ENCODE peak calls at places on chromosomes 11 and 22, in four cellular contexts. H is type B pancreatic cell, A is EL, X is NCI-H446 treated with DMSO at 0.1 percent for 48 hours. J is an unnamed sample.

GRCh38 chr11:34784318-34784841 is 131.8 kb downstream of the APIP start:
- DNase-seq in X (no peak), H (no peak), A (no peak), J (no peak)

GRCh38 chr11:63210111-63210510 is 33.3 kb downstream of the SLC22A25 start:
- DNase-seq in H (no peak), X (no peak), A (no peak), J (no peak)

GRCh38 chr11:118928870-118929495 is 3.3 kb upstream of the BCL9L start:
- DNase-seq in H (no peak), A (peak; percentile 63), X (peak; percentile 75), J (peak; percentile 85)

GRCh38 chr22:44384981-44385610 is 72.3 kb upstream of the SHISAL1 start:
- DNase-seq in H (no peak), A (no peak), X (no peak), J (no peak)

GRCh38 chr22:20783844-20784723 is 10.2 kb downstream of the SERPIND1 start:
- DNase-seq in X (peak; percentile 19), A (peak; percentile 70), H (no peak), J (peak; percentile 69)

GRCh38 chr22:48241658-48242057 is 1479.2 kb downstream of the TBC1D22A start:
- DNase-seq in A (no peak), H (peak; percentile 40), X (no peak), J (no peak)

GRCh38 chr22:36397767-36398093 is 10.0 kb upstream of the MYH9 start:
- DNase-seq in H (no peak), X (no peak), A (no peak), J (no peak)

GRCh38 chr22:22833488-22833887 is 54.1 kb upstream of the IGLL5 start:
- DNase-seq in H (no peak), X (no peak), A (no peak), J (no peak)

GRCh38 chr22:17422736-17423343 is 53.6 kb downstream of the CECR2 start:
- DNase-seq in H (no peak), X (no peak), A (no peak), J (no peak)

GRCh38 chr11:73322111-73322985 is 14.3 kb downstream of the ARHGEF17 start:
- DNase-seq in A (peak; percentile 55), X (no peak), H (no peak), J (no peak)

GRCh38 chr11:119493712-119494111 is 70.7 kb upstream of the THY1 start:
- DNase-seq in X (no peak), H (no peak), A (peak; percentile 17), J (no peak)

GRCh38 chr11:30816959-30817880 is 231.1 kb upstream of the MPPED2 start:
- DNase-seq in X (no peak), H (no peak), A (no peak), J (no peak)

GRCh38 chr11:1564535-1565172 is 7.4 kb downstream of the DUSP8 start:
- DNase-seq in H (peak; percentile 88), A (peak; percentile 98), X (peak; percentile 21), J (peak; percentile 88)

GRCh38 chr11:67265633-67266423 is 445 bp upstream of the GRK2 start:
- DNase-seq in A (peak; percentile 57), H (peak; percentile 83), X (no peak), J (peak; percentile 50)

GRCh38 chr11:17771841-17772401 is 37.3 kb downstream of the KCNC1 start:
- DNase-seq in H (no peak), A (no peak), X (no peak), J (no peak)

GRCh38 chr11:72249961-72250360 is 6.0 kb upstream of the PHOX2A start:
- DNase-seq in H (no peak), A (no peak), X (no peak), J (no peak)

GRCh38 chr11:117218133-117218915 is 13.5 kb downstream of the PCSK7 start:
- DNase-seq in A (no peak), H (no peak), X (no peak), J (no peak)

GRCh38 chr22:44088976-44089570 is 65.0 kb downstream of the PARVB start:
- DNase-seq in X (peak; percentile 65), H (no peak), A (peak; percentile 27), J (no peak)

GRCh38 chr22:22178992-22179391 is 65.6 kb upstream of the VPREB1 start:
- DNase-seq in X (no peak), A (no peak), H (no peak), J (no peak)

GRCh38 chr22:22945195-22945594 is 57.6 kb downstream of the IGLL5 start:
- DNase-seq in X (no peak), A (no peak), H (peak; percentile 45), J (no peak)

GRCh38 chr11:47987781-47988180 is 7.4 kb downstream of the PTPRJ start:
- DNase-seq in H (no peak), A (no peak), X (no peak), J (no peak)

GRCh38 chr11:12602421-12602820 is 71.8 kb upstream of the TEAD1 start:
- DNase-seq in A (peak; percentile 37), X (peak; percentile 43), H (no peak), J (no peak)

GRCh38 chr11:122981388-122982264 is at the start of gene BSX:
- DNase-seq in X (no peak), H (peak; percentile 77), A (peak; percentile 34), J (peak; percentile 40)

GRCh38 chr11:67416416-67417335 is 1.2 kb downstream of the CARNS1 start:
- DNase-seq in A (peak; percentile 26), H (no peak), X (peak; percentile 41), J (no peak)

GRCh38 chr11:9758676-9759518 is 95.0 kb downstream of the SWAP70 start:
- DNase-seq in A (peak; percentile 89), X (peak; percentile 48), H (no peak), J (peak; percentile 66)

GRCh38 chr11:70443043-70444030 is 45.0 kb downstream of the CTTN start:
- DNase-seq in A (peak; percentile 10), H (no peak), X (no peak), J (peak; percentile 27)

GRCh38 chr11:119664063-119664572 is 64.9 kb downstream of the NECTIN1 start:
- DNase-seq in H (no peak), X (no peak), A (no peak), J (peak; percentile 89)

GRCh38 chr11:66068923-66069714 is 953 bp upstream of the PACS1 start:
- DNase-seq in X (no peak), A (peak; percentile 87), H (no peak), J (peak; percentile 52)

GRCh38 chr11:100576044-100577021 is 110.8 kb upstream of the ARHGAP42 start:
- DNase-seq in H (no peak), A (peak; percentile 60), X (peak; percentile 72), J (peak; percentile 75)

GRCh38 chr11:61532136-61533038 is 23.8 kb downstream of the LRRC10B start:
- DNase-seq in H (no peak), A (peak; percentile 32), X (no peak), J (peak; percentile 84)

GRCh38 chr11:15793032-15793996 is 563.0 kb downstream of the SOX6 start:
- DNase-seq in H (no peak), A (peak; percentile 78), X (no peak), J (no peak)

GRCh38 chr22:31586137-31586920 is 75.7 kb downstream of the PISD start:
- DNase-seq in H (no peak), A (peak; percentile 54), X (no peak), J (no peak)

GRCh38 chr22:36180038-36180880 is 19.7 kb upstream of the APOL3 start:
- DNase-seq in A (peak; percentile 71), H (no peak), X (no peak), J (peak; percentile 77)

GRCh38 chr11:68261749-68262543 is 9.8 kb downstream of the C11orf24 start:
- DNase-seq in X (no peak), H (no peak), A (no peak), J (no peak)

GRCh38 chr11:64131657-64132387 is 34.1 kb downstream of the MACROD1 start:
- DNase-seq in X (no peak), H (no peak), A (no peak), J (peak; percentile 97)

GRCh38 chr22:26651840-26652239 is 5.5 kb upstream of the MIAT start:
- DNase-seq in A (no peak), H (no peak), X (no peak), J (no peak)

GRCh38 chr22:31861226-31861840 is 83.0 kb upstream of the YWHAH start:
- DNase-seq in X (no peak), H (no peak), A (peak; percentile 17), J (no peak)